ENCODE peak calls at places on chromosomes 2 and 18, in nine cellular contexts. One of them, this sample, is unnamed.

GRCh38 chr2:240994161-240994896 is 4.1 kb upstream of the SNED1 start:
- DNase-seq in NCI-H2171 treated with DMSO at 0.1 percent for 48 hours: no peak
- DNase-seq in endothelial cell: no peak
- DNase-seq in nephron progenitor cell: peak; percentile 17
- DNase-seq in OCI-LY7: no peak
- DNase-seq in naive B cell: no peak
- DNase-seq in T-helper 2 cell: no peak
- DNase-seq in pulmonary artery endothelial cell: no peak
- DNase-seq in fibroblast of villous mesenchyme: no peak
- DNase-seq in this sample: no peak

GRCh38 chr2:239377591-239377990 is 23.2 kb downstream of the HDAC4 start:
- DNase-seq in NCI-H2171 treated with DMSO at 0.1 percent for 48 hours: no peak
- DNase-seq in endothelial cell: no peak
- DNase-seq in nephron progenitor cell: no peak
- DNase-seq in OCI-LY7: no peak
- DNase-seq in naive B cell: no peak
- DNase-seq in T-helper 2 cell: no peak
- DNase-seq in pulmonary artery endothelial cell: no peak
- DNase-seq in fibroblast of villous mesenchyme: no peak
- DNase-seq in this sample: no peak

GRCh38 chr2:234863043-234863934 is 88.5 kb upstream of the SH3BP4 start:
- DNase-seq in NCI-H2171 treated with DMSO at 0.1 percent for 48 hours: peak; percentile 80
- DNase-seq in endothelial cell: no peak
- DNase-seq in nephron progenitor cell: no peak
- DNase-seq in OCI-LY7: no peak
- DNase-seq in naive B cell: no peak
- DNase-seq in T-helper 2 cell: no peak
- DNase-seq in pulmonary artery endothelial cell: no peak
- DNase-seq in fibroblast of villous mesenchyme: peak; percentile 78
- DNase-seq in this sample: no peak

GRCh38 chr18:71665131-71665530 is 879.0 kb downstream of the CBLN2 start:
- DNase-seq in NCI-H2171 treated with DMSO at 0.1 percent for 48 hours: no peak
- DNase-seq in endothelial cell: no peak
- DNase-seq in nephron progenitor cell: no peak
- DNase-seq in OCI-LY7: no peak
- DNase-seq in naive B cell: no peak
- DNase-seq in T-helper 2 cell: no peak
- DNase-seq in pulmonary artery endothelial cell: no peak
- DNase-seq in fibroblast of villous mesenchyme: no peak
- DNase-seq in this sample: no peak

GRCh38 chr2:68317971-68318685 is 1.6 kb downstream of the CNRIP1 start:
- DNase-seq in NCI-H2171 treated with DMSO at 0.1 percent for 48 hours: no peak
- DNase-seq in endothelial cell: no peak
- DNase-seq in nephron progenitor cell: no peak
- DNase-seq in OCI-LY7: no peak
- DNase-seq in naive B cell: no peak
- DNase-seq in T-helper 2 cell: no peak
- DNase-seq in pulmonary artery endothelial cell: no peak
- DNase-seq in fibroblast of villous mesenchyme: peak; percentile 5
- DNase-seq in this sample: no peak

GRCh38 chr18:9860682-9861081 is 25.1 kb upstream of the TXNDC2 start:
- DNase-seq in NCI-H2171 treated with DMSO at 0.1 percent for 48 hours: no peak
- DNase-seq in endothelial cell: no peak
- DNase-seq in nephron progenitor cell: no peak
- DNase-seq in OCI-LY7: no peak
- DNase-seq in naive B cell: no peak
- DNase-seq in T-helper 2 cell: no peak
- DNase-seq in pulmonary artery endothelial cell: no peak
- DNase-seq in fibroblast of villous mesenchyme: no peak
- DNase-seq in this sample: no peak

GRCh38 chr2:6642011-6642410 is 223.7 kb downstream of the CMPK2 start:
- DNase-seq in NCI-H2171 treated with DMSO at 0.1 percent for 48 hours: peak; percentile 98
- DNase-seq in endothelial cell: no peak
- DNase-seq in nephron progenitor cell: no peak
- DNase-seq in OCI-LY7: no peak
- DNase-seq in naive B cell: no peak
- DNase-seq in T-helper 2 cell: no peak
- DNase-seq in pulmonary artery endothelial cell: no peak
- DNase-seq in fibroblast of villous mesenchyme: no peak
- DNase-seq in this sample: no peak

GRCh38 chr2:8882094-8882493 is 44.7 kb upstream of the KIDINS220 start:
- DNase-seq in NCI-H2171 treated with DMSO at 0.1 percent for 48 hours: no peak
- DNase-seq in endothelial cell: peak; percentile 64
- DNase-seq in nephron progenitor cell: peak; percentile 15
- DNase-seq in OCI-LY7: no peak
- DNase-seq in naive B cell: no peak
- DNase-seq in T-helper 2 cell: peak; percentile 8
- DNase-seq in pulmonary artery endothelial cell: no peak
- DNase-seq in fibroblast of villous mesenchyme: peak; percentile 25
- DNase-seq in this sample: peak; percentile 56

GRCh38 chr2:46320141-46320567 is 22.9 kb downstream of the EPAS1 start:
- DNase-seq in NCI-H2171 treated with DMSO at 0.1 percent for 48 hours: no peak
- DNase-seq in endothelial cell: no peak
- DNase-seq in nephron progenitor cell: no peak
- DNase-seq in OCI-LY7: no peak
- DNase-seq in naive B cell: no peak
- DNase-seq in T-helper 2 cell: no peak
- DNase-seq in pulmonary artery endothelial cell: no peak
- DNase-seq in fibroblast of villous mesenchyme: peak; percentile 65
- DNase-seq in this sample: no peak